ENCODE peak calls at places on chromosomes 16 and 17, in ten cellular contexts. U, E, J, P, F, G, H, C, T and Y are unnamed samples.

GRCh38 chr16:51151951-51152663 is 1.0 kb upstream of the SALL1 start:
- DNase-seq in G (no peak), U (no peak), F (peak), H (no peak), J (no peak), C (peak), T (peak), E (no peak), P (peak), Y (no peak)

GRCh38 chr16:81482329-81483063 is 37.9 kb downstream of the CMIP start:
- DNase-seq in F (no peak), E (no peak), G (no peak), T (no peak), H (no peak), J (no peak), U (no peak), P (no peak), C (no peak), Y (no peak)

GRCh38 chr16:12503201-12503600 is 300.5 kb downstream of the CPPED1 start:
- DNase-seq in P (no peak), F (no peak), U (no peak), H (no peak), T (no peak), E (no peak), J (peak), C (no peak), G (no peak), Y (no peak)

GRCh38 chr16:22191966-22192260 is 14.2 kb upstream of the EEF2K start:
- DNase-seq in P (peak), C (peak), G (peak), F (no peak), J (no peak), H (no peak), E (peak), U (no peak), T (no peak), Y (no peak)

GRCh38 chr16:27969574-27969973 is 93.9 kb downstream of the GSG1L start:
- DNase-seq in C (peak), U (no peak), G (no peak), E (no peak), T (no peak), H (no peak), F (no peak), P (no peak), J (no peak), Y (no peak)

GRCh38 chr17:68427575-68427974 is 29.7 kb downstream of the WIPI1 start:
- DNase-seq in H (no peak), J (no peak), F (no peak), T (no peak), P (no peak), C (no peak), E (no peak), G (no peak), U (no peak), Y (no peak)

GRCh38 chr17:72122668-72123495 is 2.1 kb downstream of the SOX9 start:
- DNase-seq in J (peak), P (peak), T (no peak), G (no peak), H (no peak), U (no peak), C (peak), F (no peak), E (no peak), Y (no peak)

GRCh38 chr16:25256821-25257503 is 683 bp downstream of the ZKSCAN2 start:
- DNase-seq in U (peak), H (no peak), G (no peak), T (no peak), P (peak), E (peak), F (no peak), J (no peak), C (peak), Y (peak)

GRCh38 chr17:66948061-66948750 is 16.3 kb upstream of the CACNG4 start:
- DNase-seq in T (no peak), C (no peak), J (no peak), E (no peak), U (no peak), P (no peak), H (no peak), G (no peak), F (no peak), Y (peak)

GRCh38 chr16:62408760-62409159 is 372.5 kb upstream of the CDH8 start:
- DNase-seq in J (no peak), F (no peak), T (no peak), U (no peak), E (no peak), P (no peak), C (no peak), H (no peak), G (no peak), Y (no peak)

GRCh38 chr16:85398050-85398451 is 215.1 kb upstream of the GSE1 start:
- DNase-seq in G (no peak), H (no peak), U (no peak), J (peak), T (no peak), F (no peak), E (no peak), C (no peak), P (no peak), Y (peak)

GRCh38 chr16:24610421-24610765 is 71.0 kb downstream of the RBBP6 start:
- DNase-seq in P (peak), F (peak), C (peak), G (no peak), U (no peak), T (peak), J (no peak), E (no peak), H (peak), Y (peak)

GRCh38 chr17:19578545-19578944 is 44.9 kb downstream of the SLC47A1 start:
- DNase-seq in G (no peak), U (no peak), C (no peak), E (no peak), J (no peak), P (no peak), T (no peak), F (no peak), H (no peak), Y (no peak)

GRCh38 chr17:17126131-17127110 is 79.7 kb downstream of the PLD6 start:
- DNase-seq in H (no peak), J (no peak), F (no peak), E (no peak), P (no peak), G (no peak), T (no peak), C (no peak), U (no peak), Y (peak)

GRCh38 chr17:31250229-31250628 is 46.8 kb downstream of the OMG start:
- DNase-seq in T (no peak), U (no peak), F (no peak), C (no peak), E (no peak), G (no peak), H (peak), J (no peak), P (no peak), Y (no peak)

GRCh38 chr17:19354123-19354522 is 8.4 kb downstream of the B9D1 start:
- DNase-seq in H (peak), G (no peak), P (no peak), J (no peak), U (no peak), T (no peak), F (no peak), E (no peak), C (peak), Y (no peak)

GRCh38 chr16:88576307-88576706 is 6.1 kb downstream of the ZC3H18 start:
- DNase-seq in T (no peak), H (no peak), J (no peak), F (no peak), E (no peak), U (no peak), C (no peak), P (no peak), G (no peak), Y (no peak)

GRCh38 chr16:52873997-52874500 is 178.6 kb downstream of the CHD9NB start:
- DNase-seq in G (no peak), T (no peak), P (no peak), C (no peak), E (no peak), J (no peak), F (no peak), U (no peak), H (no peak), Y (no peak)

GRCh38 chr16:66121466-66121865 is 245.0 kb upstream of the CDH5 start:
- DNase-seq in G (no peak), H (no peak), T (no peak), C (peak), E (no peak), P (no peak), F (no peak), J (no peak), U (no peak), Y (no peak)

GRCh38 chr17:17191346-17191792 is 14.8 kb downstream of the PLD6 start:
- DNase-seq in T (peak), G (no peak), H (peak), J (peak), U (no peak), C (peak), F (peak), E (no peak), P (no peak), Y (no peak)

GRCh38 chr16:50261707-50262235 is 4.6 kb upstream of the ADCY7 start:
- DNase-seq in F (no peak), G (no peak), H (no peak), E (no peak), U (no peak), J (peak), T (no peak), C (no peak), P (no peak), Y (peak)

GRCh38 chr16:87604572-87605135 is 2.3 kb downstream of the JPH3 start:
- DNase-seq in E (no peak), F (no peak), G (no peak), H (no peak), C (no peak), T (no peak), P (no peak), J (no peak), U (no peak), Y (no peak)

GRCh38 chr16:83574388-83574787 is 233.4 kb upstream of the HSBP1 start:
- DNase-seq in E (no peak), C (peak), J (no peak), G (no peak), F (no peak), H (no peak), U (no peak), T (no peak), P (no peak), Y (no peak)

GRCh38 chr16:80047796-80048649 is 447.5 kb upstream of the MAF start:
- DNase-seq in C (no peak), G (no peak), U (no peak), E (no peak), H (no peak), T (no peak), F (no peak), P (no peak), J (no peak), Y (no peak)

GRCh38 chr17:72223816-72224215 is 103.0 kb downstream of the SOX9 start:
- DNase-seq in E (no peak), F (no peak), P (no peak), G (no peak), H (no peak), C (no peak), J (no peak), U (no peak), T (no peak), Y (no peak)

GRCh38 chr16:67946966-67947558 is 3.1 kb upstream of the LCAT start:
- DNase-seq in E (no peak), F (no peak), H (no peak), J (no peak), G (no peak), U (no peak), P (no peak), C (no peak), T (no peak), Y (no peak)

GRCh38 chr16:7566360-7566759 is 233.7 kb downstream of the RBFOX1 start:
- DNase-seq in C (no peak), T (no peak), G (no peak), P (no peak), J (no peak), F (no peak), E (no peak), U (no peak), H (no peak), Y (no peak)

GRCh38 chr16:73124097-73124652 is 76.2 kb upstream of the ZFHX3 start:
- DNase-seq in P (no peak), E (no peak), F (no peak), U (no peak), G (no peak), J (no peak), H (no peak), T (no peak), C (peak), Y (no peak)

GRCh38 chr17:1989135-1989534 is 36.0 kb downstream of the RTN4RL1 start:
- DNase-seq in G (no peak), C (peak), J (peak), U (no peak), E (peak), P (no peak), F (no peak), T (peak), H (no peak), Y (no peak)

GRCh38 chr16:84138824-84139627 is 6.0 kb downstream of the HSDL1 start:
- DNase-seq in P (no peak), G (no peak), T (no peak), U (peak), J (no peak), E (no peak), C (peak), F (no peak), H (no peak), Y (no peak)

GRCh38 chr17:61065263-61065773 is 334.3 kb upstream of the TBX2 start:
- DNase-seq in U (no peak), J (no peak), P (no peak), T (no peak), C (peak), G (no peak), E (peak), H (peak), F (no peak), Y (no peak)

GRCh38 chr17:75109047-75109406 is 742 bp upstream of the ARMC7 start:
- DNase-seq in H (no peak), E (no peak), U (no peak), C (no peak), F (no peak), T (no peak), P (no peak), J (no peak), G (no peak), Y (no peak)

GRCh38 chr16:87185983-87186382 is 131.2 kb downstream of the C16orf95 start:
- DNase-seq in H (no peak), C (no peak), T (no peak), P (no peak), U (no peak), F (no peak), E (no peak), G (no peak), J (no peak), Y (no peak)

GRCh38 chr17:79392598-79392997 is 218.3 kb downstream of the RBFOX3 start:
- DNase-seq in J (no peak), T (no peak), F (no peak), C (no peak), P (no peak), G (no peak), E (no peak), H (no peak), U (no peak), Y (no peak)

DNA sequence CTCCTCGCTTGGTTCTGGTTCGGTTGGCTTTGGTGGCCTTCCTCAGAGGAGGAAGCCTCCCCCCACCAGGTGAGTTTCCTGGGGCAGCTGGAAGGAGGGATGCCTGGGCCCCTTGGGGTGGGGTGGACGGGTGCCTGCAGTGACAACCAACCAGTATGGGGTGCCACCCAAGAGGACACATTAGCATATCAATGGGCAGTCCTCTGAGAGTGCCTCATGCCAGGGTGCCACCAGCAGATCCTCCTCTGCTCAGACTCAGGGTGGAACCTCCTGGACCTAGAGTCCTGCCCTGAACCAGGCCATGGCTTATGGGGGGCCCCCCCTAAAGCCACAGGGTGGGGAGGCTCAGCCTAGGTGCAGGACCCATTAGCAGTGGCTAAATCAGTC is 2.7 kb downstream of the PPP1R1B start:
- DNase-seq in F (no peak), T (no peak), U (no peak), J (no peak), P (peak), G (no peak), H (no peak), C (no peak), E (no peak), Y (no peak)
- H3K27ac ChIP-seq in F (no peak), T (no peak), U (peak), J (no peak), P (peak), G (peak), H (no peak), C (no peak), E (no peak), Y (no peak)

GRCh38 chr17:81030726-81031570 is 4.0 kb upstream of the BAIAP2 start:
- DNase-seq in E (no peak), H (peak), U (no peak), G (no peak), P (peak), C (no peak), J (peak), T (no peak), F (peak), Y (peak)

GRCh38 chr17:81033535-81034167 is 1.3 kb upstream of the BAIAP2 start:
- DNase-seq in C (no peak), P (no peak), E (no peak), U (no peak), J (no peak), H (peak), T (no peak), G (no peak), F (no peak), Y (peak)

GRCh38 chr17:81029859-81030258 is 5.1 kb upstream of the BAIAP2 start:
- DNase-seq in G (no peak), T (no peak), U (no peak), F (no peak), E (no peak), P (no peak), C (no peak), H (no peak), J (no peak), Y (peak)

GRCh38 chr17:81032641-81033422 is 2.1 kb upstream of the BAIAP2 start:
- DNase-seq in U (no peak), J (no peak), T (peak), H (no peak), F (no peak), C (no peak), E (no peak), P (no peak), G (no peak), Y (peak)

DNA sequence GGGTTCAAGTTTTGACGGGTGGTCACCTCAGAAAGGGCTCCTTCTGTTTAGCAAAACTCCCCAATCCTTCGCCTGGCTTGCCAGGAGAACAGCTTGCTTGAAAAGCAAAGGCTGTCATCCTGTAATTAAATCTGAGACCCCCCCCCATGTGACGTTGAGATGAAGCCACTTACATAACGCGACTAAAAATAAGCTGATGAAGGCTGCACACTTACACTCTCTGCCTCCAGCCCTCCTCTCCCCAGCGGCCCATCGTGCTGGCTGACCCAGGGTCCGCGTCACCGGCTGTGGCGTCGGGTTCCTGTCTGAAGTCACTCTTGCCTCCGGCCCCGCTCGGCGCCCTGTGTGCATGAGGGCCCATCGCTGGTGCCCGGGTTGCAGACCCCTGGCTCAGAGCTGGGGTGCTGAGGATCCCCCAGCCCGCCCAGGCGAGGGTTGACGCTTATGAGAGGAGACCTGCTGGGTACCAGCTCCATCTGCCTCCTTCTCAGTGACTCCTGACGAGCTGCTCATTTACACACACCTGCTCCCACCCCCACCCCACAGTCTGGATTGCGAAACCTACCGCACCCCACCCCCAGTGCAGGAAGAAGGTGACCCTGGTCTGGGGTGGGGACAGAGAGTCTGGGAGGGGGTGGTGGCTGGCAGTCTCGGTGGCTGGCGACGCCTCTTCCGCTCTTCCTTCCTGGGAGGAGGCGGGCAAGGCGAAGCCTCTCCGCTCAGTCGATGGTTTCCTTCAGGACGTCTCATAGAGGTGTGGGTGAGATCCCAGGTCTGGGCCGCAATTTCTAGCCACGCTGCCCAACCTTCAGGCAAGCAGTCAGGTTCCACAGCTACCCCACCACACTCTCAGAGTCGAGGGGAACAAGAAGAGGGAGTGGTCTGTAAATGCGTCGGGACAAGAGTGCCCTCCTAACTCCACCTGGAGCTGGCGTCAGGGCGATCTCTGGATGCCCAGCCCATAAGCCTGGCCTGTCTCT is 3.1 kb upstream of the BAIAP2 start:
- DNase-seq in T (no peak), H (no peak), J (peak), U (no peak), F (no peak), C (no peak), G (no peak), E (no peak), P (no peak), Y (peak)
- TF ChIP-seq POLR2A in T (no peak), H (no peak), J (no peak), U (no peak), F (no peak), C (no peak), G (no peak), E (no peak), P (no peak), Y (no peak)

DNA sequence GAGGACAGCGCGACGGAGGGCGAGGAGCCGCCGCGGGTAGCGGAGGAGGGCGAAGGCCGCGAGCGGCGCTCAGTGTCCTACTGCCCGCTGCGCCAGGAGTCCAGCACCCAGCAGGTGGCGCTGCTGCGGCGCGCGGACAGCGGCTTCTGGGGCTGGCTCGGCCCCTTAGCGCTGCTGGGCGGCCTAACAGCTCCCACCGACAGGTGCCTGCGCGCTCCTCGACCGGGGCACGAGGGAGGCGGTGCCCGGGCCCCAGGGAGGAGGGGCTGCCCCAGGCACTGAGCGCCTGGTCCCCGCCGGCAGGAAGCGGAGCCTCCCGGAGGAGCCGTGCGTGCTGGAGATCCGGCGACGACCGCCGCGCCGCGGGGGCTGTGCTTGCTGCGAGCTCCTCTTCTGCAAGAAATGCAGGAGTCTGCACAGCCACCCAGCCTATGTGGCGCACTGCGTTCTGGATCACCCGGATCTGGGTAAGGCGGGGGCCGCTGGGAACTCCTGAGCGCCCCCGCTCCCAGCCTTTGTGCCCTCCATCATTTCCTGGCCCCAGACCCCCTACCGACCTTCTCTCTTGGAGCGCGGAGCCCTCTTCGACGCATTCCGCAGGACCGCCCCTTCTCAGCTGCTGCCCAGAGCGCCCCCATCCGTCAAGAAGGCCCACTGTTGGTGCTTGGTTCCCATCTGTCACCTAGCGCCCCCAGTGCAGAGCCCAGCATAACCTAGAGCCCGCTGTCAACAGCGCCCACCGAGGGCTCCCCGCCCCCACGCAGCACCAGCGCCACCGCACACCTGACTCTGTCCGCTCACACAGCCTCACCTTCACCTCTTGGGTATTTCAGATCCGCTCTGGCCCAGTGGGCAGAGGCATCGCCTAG is 3.7 kb downstream of the C17orf50 start:
- DNase-seq in F (peak), U (peak), H (peak), G (peak), C (peak), T (peak), P (peak), E (peak), J (peak), Y (peak)
- H3K27ac ChIP-seq in F (peak), U (peak), H (no peak), G (peak), C (no peak), T (no peak), P (peak), E (peak), J (peak), Y (peak)

DNA sequence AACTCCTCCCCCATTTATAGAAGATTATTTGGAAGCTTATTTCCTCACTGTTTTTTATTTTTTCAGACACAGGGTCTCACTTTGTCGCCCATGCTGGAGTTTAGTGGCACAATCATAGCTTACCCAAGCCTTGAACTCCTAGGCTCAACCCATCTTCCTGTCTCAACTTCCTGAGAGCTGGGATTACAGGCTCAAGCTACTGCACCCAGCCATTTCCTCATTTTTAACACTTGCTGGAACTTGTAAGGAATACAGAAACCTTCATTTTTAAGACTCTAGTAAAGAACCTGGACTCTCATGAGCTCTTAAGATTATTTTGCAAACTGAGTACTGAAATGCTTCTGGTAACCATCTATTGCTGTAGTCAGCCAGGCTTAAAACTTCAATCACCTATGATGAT is 29.9 kb downstream of the KANSL1 start:
- DNase-seq in T (no peak), E (no peak), C (no peak), J (no peak), F (no peak), H (no peak), P (no peak), U (no peak), G (no peak), Y (no peak)
- TF ChIP-seq POLR2A in T (no peak), E (no peak), C (no peak), J (no peak), F (no peak), H (no peak), P (no peak), U (no peak), G (no peak), Y (no peak)